ENCODE peak calls at places on chromosomes 11 and 22, in five cellular contexts. I, D, B, E and U are unnamed samples.

GRCh38 chr11:35955636-35956035 is 11.8 kb downstream of the LDLRAD3 start:
- DNase-seq in I (no peak), D (no peak), B (no peak), E (no peak), U (no peak)

GRCh38 chr11:15616130-15617105 is 501.7 kb downstream of the INSC start:
- DNase-seq in I (no peak), D (no peak), B (no peak), E (no peak), U (no peak)

GRCh38 chr11:71934213-71934612 is 5.4 kb downstream of the RNF121 start:
- DNase-seq in I (no peak), D (no peak), B (no peak), E (no peak), U (no peak)

GRCh38 chr22:43047605-43048004 is 32.7 kb upstream of the PACSIN2 start:
- DNase-seq in I (no peak), D (no peak), B (no peak), E (no peak), U (no peak)

GRCh38 chr11:125694951-125695350 is 14.3 kb upstream of the ACRV1 start:
- DNase-seq in I (no peak), D (no peak), B (no peak), E (no peak), U (no peak)

GRCh38 chr11:106224172-106224571 is 146.7 kb downstream of the AASDHPPT start:
- DNase-seq in I (no peak), D (no peak), B (no peak), E (no peak), U (no peak)

GRCh38 chr11:11022126-11022730 is 164.4 kb upstream of the ZBED5 start:
- DNase-seq in I (peak; percentile 43), D (no peak), B (no peak), E (no peak), U (peak; percentile 18)

GRCh38 chr22:28896611-28897010 is 13.2 kb downstream of the ZNRF3 start:
- DNase-seq in I (no peak), D (no peak), B (no peak), E (no peak), U (no peak)

GRCh38 chr11:80815752-80816453 is 1375.1 kb upstream of the TENM4 start:
- DNase-seq in I (no peak), D (no peak), B (no peak), E (no peak), U (no peak)

GRCh38 chr11:3201112-3201581 is 17.5 kb downstream of the MRGPRG start:
- DNase-seq in I (no peak), D (no peak), B (no peak), E (no peak), U (no peak)

GRCh38 chr22:28768701-28769393 is 3.6 kb upstream of the CCDC117 start:
- DNase-seq in I (no peak), D (no peak), B (no peak), E (no peak), U (no peak)

GRCh38 chr22:46027219-46028068 is 50.5 kb upstream of the WNT7B start:
- DNase-seq in I (peak; percentile 47), D (no peak), B (no peak), E (no peak), U (no peak)

GRCh38 chr11:118306556-118306955 is 2.0 kb downstream of the CD3E start:
- DNase-seq in I (no peak), D (no peak), B (peak; percentile 30), E (no peak), U (no peak)

GRCh38 chr11:70885721-70886305 is 366.6 kb downstream of the SHANK2 start:
- DNase-seq in I (no peak), D (no peak), B (no peak), E (no peak), U (no peak)

GRCh38 chr11:71565263-71565662 is at the start of gene KRTAP5-10:
- DNase-seq in I (no peak), D (no peak), B (no peak), E (no peak), U (no peak)

GRCh38 chr11:130166457-130166784 is 6.8 kb downstream of the ST14 start:
- DNase-seq in I (peak; percentile 44), D (no peak), B (no peak), E (no peak), U (peak; percentile 26)

GRCh38 chr11:8071616-8072581 is 9.1 kb upstream of the TUB start:
- DNase-seq in I (no peak), D (no peak), B (no peak), E (no peak), U (no peak)

GRCh38 chr22:39558950-39559349 is 11.6 kb upstream of the CACNA1I start:
- DNase-seq in I (no peak), D (no peak), B (no peak), E (no peak), U (no peak)

GRCh38 chr11:126186708-126187481 is 24.6 kb downstream of the RPUSD4 start:
- DNase-seq in I (no peak), D (no peak), B (no peak), E (no peak), U (no peak)

GRCh38 chr22:31829505-31829904 is 75.7 kb downstream of the DEPDC5 start:
- DNase-seq in I (peak; percentile 59), D (no peak), B (peak; percentile 47), E (no peak), U (peak; percentile 35)

GRCh38 chr11:46912526-46913150 is 5.7 kb downstream of the LRP4 start:
- DNase-seq in I (peak; percentile 34), D (no peak), B (no peak), E (no peak), U (no peak)

GRCh38 chr11:123330471-123330870 is 99.6 kb upstream of the GRAMD1B start:
- DNase-seq in I (no peak), D (no peak), B (no peak), E (no peak), U (no peak)

GRCh38 chr11:124256076-124256475 is at the start of gene OR8G5:
- DNase-seq in I (no peak), D (no peak), B (no peak), E (no peak), U (no peak)

GRCh38 chr11:65066315-65066714 is 8.0 kb upstream of the NAALADL1 start:
- DNase-seq in I (no peak), D (no peak), B (no peak), E (no peak), U (no peak)

GRCh38 chr11:72446929-72447753 is 12.8 kb upstream of the CLPB start:
- DNase-seq in I (peak; percentile 64), D (no peak), B (no peak), E (no peak), U (peak; percentile 44)

GRCh38 chr22:31230871-31231621 is 18.9 kb downstream of the LIMK2 start:
- DNase-seq in I (peak; percentile 61), D (peak; percentile 46), B (no peak), E (no peak), U (peak; percentile 55)

GRCh38 chr11:124872280-124872679 is 7.0 kb downstream of the ROBO3 start:
- DNase-seq in I (no peak), D (no peak), B (no peak), E (no peak), U (no peak)

GRCh38 chr22:44689915-44690524 is 12.0 kb upstream of the PRR5 start:
- DNase-seq in I (no peak), D (no peak), B (no peak), E (no peak), U (no peak)

GRCh38 chr11:108873938-108874337 is 209.1 kb downstream of the DDX10 start:
- DNase-seq in I (no peak), D (no peak), B (no peak), E (no peak), U (no peak)

GRCh38 chr11:103842795-103843194 is 193.6 kb upstream of the DDI1 start:
- DNase-seq in I (no peak), D (no peak), B (no peak), E (no peak), U (no peak)

GRCh38 chr22:17787159-17788022 is 13.1 kb upstream of the BID start:
- DNase-seq in I (no peak), D (no peak), B (no peak), E (no peak), U (no peak)

GRCh38 chr11:34234086-34234740 is 123.6 kb downstream of the ABTB2 start:
- DNase-seq in I (peak; percentile 70), D (peak; percentile 80), B (peak; percentile 58), E (no peak), U (peak; percentile 37)

GRCh38 chr11:79667377-79667776 is 226.5 kb upstream of the TENM4 start:
- DNase-seq in I (no peak), D (no peak), B (no peak), E (no peak), U (no peak)

GRCh38 chr22:39530692-39531331 is 1.7 kb downstream of the RPS19BP1 start:
- DNase-seq in I (peak; percentile 86), D (no peak), B (no peak), E (no peak), U (no peak)

GRCh38 chr22:49489821-49490220 is 337.9 kb downstream of the BRD1 start:
- DNase-seq in I (no peak), D (no peak), B (no peak), E (no peak), U (no peak)

GRCh38 chr11:32830796-32831195 is 1.1 kb downstream of the PRRG4 start:
- DNase-seq in I (no peak), D (no peak), B (no peak), E (no peak), U (no peak)

GRCh38 chr11:27618591-27618990 is 81.7 kb downstream of the BDNF start:
- DNase-seq in I (no peak), D (no peak), B (no peak), E (no peak), U (no peak)